ENCODE peak calls at places on chromosomes 16 and 17, in six cellular contexts. One of them, this sample, is unnamed.

GRCh38 chr16:87266846-87267245 is 50.3 kb downstream of the C16orf95 start:
- DNase-seq in activated T-helper 1 cell treated with anti-CD3 and anti-CD28 coated beads, Interleukin-2, amount 50 U/mL, for 16 hours: no peak
- DNase-seq in SHP77: no peak
- DNase-seq in GM19239: no peak
- DNase-seq in pons: no peak
- DNase-seq in suprapubic skin: no peak
- DNase-seq in this sample: no peak

GRCh38 chr17:83034525-83034924 is 44.9 kb upstream of the METRNL start:
- DNase-seq in activated T-helper 1 cell treated with anti-CD3 and anti-CD28 coated beads, Interleukin-2, amount 50 U/mL, for 16 hours: no peak
- DNase-seq in GM19239: no peak
- DNase-seq in suprapubic skin: no peak
- DNase-seq in pons: no peak
- DNase-seq in SHP77: no peak
- DNase-seq in this sample: no peak

GRCh38 chr17:10798332-10798749 is 5.6 kb downstream of the TMEM238L start:
- DNase-seq in SHP77: no peak
- DNase-seq in suprapubic skin: peak
- DNase-seq in pons: no peak
- DNase-seq in activated T-helper 1 cell treated with anti-CD3 and anti-CD28 coated beads, Interleukin-2, amount 50 U/mL, for 16 hours: no peak
- DNase-seq in GM19239: no peak
- DNase-seq in this sample: no peak

GRCh38 chr16:10827691-10828341 is 9.2 kb upstream of the TVP23A start:
- DNase-seq in suprapubic skin: peak
- DNase-seq in pons: peak
- DNase-seq in SHP77: no peak
- DNase-seq in GM19239: no peak
- DNase-seq in activated T-helper 1 cell treated with anti-CD3 and anti-CD28 coated beads, Interleukin-2, amount 50 U/mL, for 16 hours: no peak
- DNase-seq in this sample: no peak

GRCh38 chr16:81476732-81477131 is 32.1 kb downstream of the CMIP start:
- DNase-seq in activated T-helper 1 cell treated with anti-CD3 and anti-CD28 coated beads, Interleukin-2, amount 50 U/mL, for 16 hours: no peak
- DNase-seq in SHP77: no peak
- DNase-seq in pons: no peak
- DNase-seq in suprapubic skin: no peak
- DNase-seq in GM19239: no peak
- DNase-seq in this sample: no peak

GRCh38 chr16:66462912-66463311 is 35.8 kb downstream of the BEAN1 start:
- DNase-seq in suprapubic skin: no peak
- DNase-seq in GM19239: no peak
- DNase-seq in SHP77: no peak
- DNase-seq in activated T-helper 1 cell treated with anti-CD3 and anti-CD28 coated beads, Interleukin-2, amount 50 U/mL, for 16 hours: no peak
- DNase-seq in pons: no peak
- DNase-seq in this sample: no peak

GRCh38 chr16:85868495-85868894 is 30.5 kb upstream of the IRF8 start:
- DNase-seq in activated T-helper 1 cell treated with anti-CD3 and anti-CD28 coated beads, Interleukin-2, amount 50 U/mL, for 16 hours: no peak
- DNase-seq in SHP77: no peak
- DNase-seq in suprapubic skin: no peak
- DNase-seq in pons: no peak
- DNase-seq in GM19239: no peak
- DNase-seq in this sample: no peak

GRCh38 chr17:42067371-42068180 is 17.2 kb upstream of the C17orf113 start:
- DNase-seq in SHP77: peak
- DNase-seq in GM19239: peak
- DNase-seq in activated T-helper 1 cell treated with anti-CD3 and anti-CD28 coated beads, Interleukin-2, amount 50 U/mL, for 16 hours: peak
- DNase-seq in suprapubic skin: peak
- DNase-seq in pons: peak
- DNase-seq in this sample: no peak

GRCh38 chr16:30649725-30650368 is 913 bp upstream of the PRR14 start:
- DNase-seq in SHP77: no peak
- DNase-seq in suprapubic skin: peak
- DNase-seq in GM19239: no peak
- DNase-seq in pons: peak
- DNase-seq in activated T-helper 1 cell treated with anti-CD3 and anti-CD28 coated beads, Interleukin-2, amount 50 U/mL, for 16 hours: no peak
- DNase-seq in this sample: no peak

GRCh38 chr16:54938351-54939346 is 8.0 kb downstream of the IRX5 start:
- DNase-seq in GM19239: no peak
- DNase-seq in pons: no peak
- DNase-seq in activated T-helper 1 cell treated with anti-CD3 and anti-CD28 coated beads, Interleukin-2, amount 50 U/mL, for 16 hours: no peak
- DNase-seq in suprapubic skin: peak
- DNase-seq in SHP77: no peak
- DNase-seq in this sample: no peak

GRCh38 chr17:33024688-33025486 is 33.2 kb downstream of the SPACA3 start:
- DNase-seq in suprapubic skin: no peak
- DNase-seq in GM19239: no peak
- DNase-seq in SHP77: no peak
- DNase-seq in activated T-helper 1 cell treated with anti-CD3 and anti-CD28 coated beads, Interleukin-2, amount 50 U/mL, for 16 hours: no peak
- DNase-seq in pons: peak
- DNase-seq in this sample: no peak

GRCh38 chr17:34171245-34171818 is 83.8 kb upstream of the CCL2 start:
- DNase-seq in activated T-helper 1 cell treated with anti-CD3 and anti-CD28 coated beads, Interleukin-2, amount 50 U/mL, for 16 hours: no peak
- DNase-seq in suprapubic skin: no peak
- DNase-seq in pons: peak
- DNase-seq in SHP77: peak
- DNase-seq in GM19239: peak
- DNase-seq in this sample: no peak